ENCODE peak calls at places on chromosome 10, in five cellular contexts. K is stimulated activated CD8-positive, alpha-beta memory T cell treated with anti-CD3 and anti-CD28 coated beads, Interleukin-2, amount 100 ng/mL, for 48 hours; T is ACHN; B is GM18507; Y is aorta. X is an unnamed sample.

GRCh38 chr10:123236122-123236521 is 81.9 kb downstream of the BUB3 start:
- DNase-seq in K (no peak), T (peak; percentile 6), B (no peak), Y (no peak), X (no peak)

GRCh38 chr10:20299037-20299557 is 482.9 kb downstream of the PLXDC2 start:
- DNase-seq in K (no peak), T (no peak), B (no peak), Y (no peak), X (no peak)

GRCh38 chr10:101507828-101508227 is 80.2 kb downstream of the POLL start:
- DNase-seq in K (no peak), T (no peak), B (no peak), Y (no peak), X (no peak)

GRCh38 chr10:94225589-94225988 is 137.2 kb downstream of the NOC3L start:
- DNase-seq in K (no peak), T (peak; percentile 31), B (no peak), Y (no peak), X (no peak)

GRCh38 chr10:71511206-71511605 is 114.5 kb downstream of the CDH23 start:
- DNase-seq in K (no peak), T (no peak), B (no peak), Y (no peak), X (no peak)

GRCh38 chr10:48602401-48603135 is 2.3 kb downstream of the ARHGAP22 start:
- DNase-seq in K (no peak), T (no peak), B (no peak), Y (no peak), X (peak; percentile 55)

GRCh38 chr10:44008270-44008916 is 359.7 kb upstream of the ZNF32 start:
- DNase-seq in K (no peak), T (no peak), B (peak; percentile 30), Y (peak; percentile 75), X (no peak)

GRCh38 chr10:101139421-101139911 is 8.4 kb downstream of the TLX1 start:
- DNase-seq in K (no peak), T (peak; percentile 15), B (no peak), Y (no peak), X (no peak)

GRCh38 chr10:124033887-124034218 is 59.5 kb downstream of the CHST15 start:
- DNase-seq in K (no peak), T (no peak), B (no peak), Y (peak; percentile 84), X (no peak)

GRCh38 chr10:114389429-114389828 is 14.9 kb downstream of the AFAP1L2 start:
- DNase-seq in K (no peak), T (peak; percentile 74), B (no peak), Y (no peak), X (no peak)

GRCh38 chr10:97109562-97109961 is 76.2 kb downstream of the SLIT1 start:
- DNase-seq in K (no peak), T (no peak), B (no peak), Y (no peak), X (no peak)

GRCh38 chr10:14953452-14954000 is 370 bp downstream of the DCLRE1C start:
- DNase-seq in K (no peak), T (peak; percentile 61), B (peak; percentile 25), Y (no peak), X (no peak)

GRCh38 chr10:110939419-110939818 is 20.0 kb downstream of the SHOC2 start:
- DNase-seq in K (no peak), T (no peak), B (no peak), Y (no peak), X (no peak)

GRCh38 chr10:59007307-59008025 is 169.0 kb upstream of the PHYHIPL start:
- DNase-seq in K (no peak), T (no peak), B (no peak), Y (no peak), X (no peak)

X was measured in coronary artery.